ENCODE peak calls at places on chromosomes 5 and 9, in nine cellular contexts. E, J, W, P, X, C, Q, N and L are unnamed samples.

GRCh38 chr5:135246923-135247795 is 151.9 kb downstream of the MACROH2A1 start:
- DNase-seq in W (peak), E (no peak), P (peak), N (no peak), C (peak), Q (no peak), X (no peak), J (peak), L (peak)

GRCh38 chr5:9596833-9597232 is 33.3 kb downstream of the TAS2R1 start:
- DNase-seq in X (no peak), E (no peak), W (no peak), Q (no peak), P (no peak), N (no peak), C (no peak), J (no peak), L (no peak)

GRCh38 chr5:600551-601541 is 11.3 kb upstream of the CEP72 start:
- DNase-seq in Q (no peak), E (no peak), P (peak), X (no peak), W (no peak), C (no peak), J (no peak), N (no peak), L (no peak)

GRCh38 chr9:105678163-105678562 is 15.9 kb downstream of the TAL2 start:
- DNase-seq in X (no peak), P (no peak), Q (no peak), C (no peak), J (no peak), E (no peak), W (no peak), N (no peak), L (peak)

GRCh38 chr9:117723986-117724654 is 19.9 kb downstream of the TLR4 start:
- DNase-seq in Q (no peak), W (peak), J (no peak), C (no peak), X (no peak), E (no peak), N (no peak), P (no peak), L (no peak)

GRCh38 chr9:16223074-16223871 is 647.2 kb downstream of the BNC2 start:
- DNase-seq in J (no peak), E (no peak), C (no peak), Q (no peak), X (no peak), N (no peak), W (no peak), P (no peak), L (no peak)

GRCh38 chr5:89556215-89557009 is 673.4 kb upstream of the MEF2C start:
- DNase-seq in E (no peak), W (peak), Q (no peak), J (no peak), N (no peak), C (no peak), X (no peak), P (no peak), L (no peak)

GRCh38 chr5:179288101-179288808 is 57.0 kb downstream of the ADAMTS2 start:
- DNase-seq in C (peak), P (no peak), W (no peak), N (peak), X (no peak), Q (no peak), E (no peak), J (no peak), L (no peak)

GRCh38 chr5:113215401-113216060 is 219.3 kb downstream of the TSSK1B start:
- DNase-seq in J (no peak), W (no peak), E (peak), P (no peak), N (no peak), Q (no peak), C (no peak), X (no peak), L (peak)

GRCh38 chr9:76654575-76654974 is 109.7 kb upstream of the PCA3 start:
- DNase-seq in X (no peak), Q (no peak), W (no peak), C (no peak), P (no peak), J (no peak), N (no peak), E (no peak), L (no peak)

GRCh38 chr5:21574429-21574828 is 1278.7 kb downstream of the CDH12 start:
- DNase-seq in N (no peak), C (no peak), W (no peak), X (no peak), E (no peak), P (no peak), J (no peak), Q (no peak), L (no peak)

GRCh38 chr9:136799079-136799853 is 3.1 kb downstream of the CCDC183 start:
- DNase-seq in W (no peak), X (no peak), C (no peak), Q (no peak), P (peak), N (peak), J (no peak), E (peak), L (peak)

GRCh38 chr5:73454379-73455036 is 5.9 kb upstream of the FOXD1 start:
- DNase-seq in J (no peak), N (no peak), Q (no peak), X (no peak), E (peak), C (no peak), W (peak), P (peak), L (no peak)

GRCh38 chr9:32430720-32431119 is 46.3 kb downstream of the ACO1 start:
- DNase-seq in J (no peak), W (no peak), P (no peak), X (no peak), C (no peak), Q (no peak), N (no peak), E (no peak), L (no peak)

GRCh38 chr9:135827866-135828580 is 79.3 kb downstream of the CAMSAP1 start:
- DNase-seq in J (no peak), X (no peak), C (no peak), P (no peak), Q (no peak), W (no peak), E (no peak), N (no peak), L (no peak)

GRCh38 chr5:130213607-130214006 is 309.3 kb downstream of the CHSY3 start:
- DNase-seq in W (no peak), N (no peak), C (no peak), Q (no peak), J (no peak), X (no peak), E (no peak), P (no peak), L (no peak)

GRCh38 chr9:116482740-116483139 is 204.4 kb upstream of the TRIM32 start:
- DNase-seq in W (no peak), J (no peak), E (no peak), N (peak), C (no peak), Q (no peak), P (no peak), X (no peak), L (no peak)

GRCh38 chr5:165258188-165258855 is 1752.9 kb downstream of the MAT2B start:
- DNase-seq in Q (no peak), C (no peak), P (no peak), J (no peak), X (no peak), W (no peak), N (no peak), E (no peak), L (no peak)

GRCh38 chr5:37640088-37640487 is 199.8 kb downstream of the GDNF start:
- DNase-seq in N (no peak), J (no peak), X (no peak), C (no peak), E (no peak), Q (no peak), P (no peak), W (no peak), L (no peak)

GRCh38 chr9:114072181-114073140 is 5.6 kb downstream of the AMBP start:
- DNase-seq in W (peak), P (peak), Q (no peak), N (peak), C (peak), E (peak), X (no peak), J (peak), L (no peak)

GRCh38 chr9:108296056-108296455 is 559.7 kb downstream of the ACTL7B start:
- DNase-seq in Q (no peak), P (no peak), N (no peak), W (no peak), E (no peak), J (no peak), X (no peak), C (no peak), L (no peak)

GRCh38 chr5:107134931-107135330 is 535.8 kb downstream of the EFNA5 start:
- DNase-seq in W (no peak), X (no peak), N (no peak), P (no peak), E (no peak), J (no peak), Q (no peak), C (no peak), L (no peak)

GRCh38 chr5:36607114-36607561 is 732 bp downstream of the SLC1A3 start:
- DNase-seq in W (peak), E (peak), P (no peak), J (no peak), X (peak), N (peak), Q (no peak), C (no peak), L (no peak)

GRCh38 chr5:16787278-16787677 is 148.8 kb downstream of the MYO10 start:
- DNase-seq in J (no peak), Q (no peak), N (no peak), P (peak), C (no peak), E (peak), X (no peak), W (no peak), L (no peak)

GRCh38 chr5:82178378-82178777 is 99.8 kb downstream of the RPS23 start:
- DNase-seq in N (no peak), X (no peak), Q (no peak), P (no peak), C (no peak), W (no peak), J (no peak), E (no peak), L (no peak)

DNA sequence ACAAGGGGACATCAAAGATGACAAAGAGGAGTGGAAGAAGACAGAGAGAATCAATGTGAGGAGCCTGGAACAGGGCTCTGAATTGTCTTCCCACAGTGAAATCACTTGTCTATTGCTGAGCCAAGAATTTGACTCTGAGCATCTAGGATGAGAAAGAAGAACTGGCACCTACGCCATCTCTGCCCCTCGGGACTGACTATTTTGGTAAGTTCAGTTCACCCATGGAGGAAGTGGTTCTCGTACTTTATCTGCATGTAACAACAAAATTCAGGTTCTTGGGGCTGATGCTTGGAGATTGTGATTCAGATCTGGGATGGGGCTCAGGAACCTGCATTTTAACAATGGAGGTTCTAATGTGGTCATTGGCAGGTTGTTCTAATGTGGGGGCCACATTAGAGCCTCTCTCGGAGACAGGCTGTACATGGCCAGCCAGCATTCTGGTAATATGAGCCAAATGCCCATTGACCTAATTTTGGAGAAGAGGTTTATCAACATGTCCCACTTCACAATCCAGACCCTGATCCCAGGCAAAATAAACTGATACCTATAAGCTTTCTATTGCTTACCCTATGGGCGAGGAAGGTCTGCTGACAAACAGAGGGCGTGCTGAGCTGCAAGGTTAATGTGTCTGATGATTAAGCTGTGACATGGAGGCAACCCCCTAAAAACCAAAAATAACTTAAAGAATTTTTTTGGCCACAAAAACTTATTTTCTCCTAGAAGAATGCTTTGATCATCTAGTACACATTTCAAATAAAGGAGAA is 2.7 kb upstream of the IL12B start:
- DNase-seq in C (no peak), Q (no peak), P (no peak), E (no peak), J (no peak), N (no peak), X (no peak), W (no peak), L (no peak)
- TF ChIP-seq CTCF in C (no peak), Q (no peak), P (no peak), E (no peak), J (no peak), N (no peak), X (no peak), W (no peak), L (no peak)

GRCh38 chr5:160434022-160434531 is 12.4 kb downstream of the PTTG1 start:
- DNase-seq in P (no peak), J (no peak), E (no peak), N (no peak), W (no peak), X (no peak), C (no peak), Q (no peak), L (no peak)
- TF ChIP-seq POLR2A in P (no peak), J (no peak), E (no peak), N (no peak), W (no peak), X (no peak), C (no peak), Q (no peak), L (no peak)

GRCh38 chr5:78367318-78367991 is 7.0 kb downstream of the SCAMP1 start:
- DNase-seq in J (no peak), Q (no peak), E (no peak), P (no peak), W (no peak), X (no peak), N (no peak), C (no peak), L (no peak)
- TF ChIP-seq CTCF in J (no peak), Q (no peak), E (no peak), P (no peak), W (no peak), X (no peak), N (no peak), C (no peak), L (no peak)

GRCh38 chr5:57698785-57699184 is 216.2 kb upstream of the ACTBL2 start:
- DNase-seq in P (no peak), J (no peak), W (no peak), E (no peak), X (no peak), C (no peak), Q (no peak), N (no peak), L (no peak)
- TF ChIP-seq POLR2A in P (no peak), J (no peak), W (no peak), E (no peak), X (no peak), C (no peak), Q (no peak), N (no peak), L (no peak)

GRCh38 chr5:72320022-72320898 is at the start of the genes MRPS27 and PTCD2:
- DNase-seq in N (peak), P (peak), W (peak), E (peak), Q (peak), J (peak), C (peak), X (peak), L (no peak)
- TF ChIP-seq CTCF in N (no peak), P (no peak), W (no peak), E (no peak), Q (no peak), J (no peak), C (no peak), X (no peak), L (no peak)

DNA sequence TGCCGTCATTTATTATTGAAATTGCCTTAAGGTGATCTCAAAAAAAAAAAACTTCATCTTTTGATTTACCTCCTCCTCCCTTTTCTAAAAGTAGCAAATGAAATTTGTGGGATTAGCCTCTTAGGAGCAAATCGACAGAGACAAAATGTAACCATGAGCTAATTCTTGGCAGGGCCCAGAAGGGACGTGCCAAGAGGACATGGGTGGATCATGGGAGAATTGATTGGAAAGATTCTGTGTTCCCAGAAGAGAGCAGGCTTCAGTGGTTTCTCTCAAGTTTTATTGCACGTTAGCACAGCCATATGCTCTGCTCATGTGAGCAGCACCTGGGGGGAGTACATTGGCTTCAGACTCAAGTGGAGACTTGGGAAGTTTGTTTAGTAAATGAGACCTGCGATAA is 394.6 kb downstream of the ELAVL2 start:
- DNase-seq in C (no peak), Q (no peak), E (no peak), W (no peak), P (no peak), J (no peak), N (no peak), X (no peak), L (no peak)
- TF ChIP-seq POLR2A in C (no peak), Q (no peak), E (no peak), W (no peak), P (no peak), J (no peak), N (no peak), X (no peak), L (no peak)

GRCh38 chr5:5104550-5104949 is 35.6 kb upstream of the ADAMTS16 start:
- DNase-seq in E (no peak), P (no peak), C (no peak), N (no peak), J (no peak), Q (no peak), W (no peak), X (no peak), L (no peak)
- TF ChIP-seq CTCF in E (no peak), P (no peak), C (no peak), N (no peak), J (no peak), Q (no peak), W (no peak), X (no peak), L (no peak)

GRCh38 chr5:177396086-177396485 is 4.4 kb downstream of the PFN3 start:
- DNase-seq in W (no peak), P (no peak), C (no peak), X (no peak), Q (no peak), E (no peak), N (no peak), J (no peak), L (no peak)

GRCh38 chr5:177393990-177394389 is 6.5 kb downstream of the PFN3 start:
- DNase-seq in Q (no peak), X (no peak), P (no peak), N (no peak), J (no peak), E (no peak), C (no peak), W (no peak), L (no peak)

GRCh38 chr5:177390363-177391300 is 6.4 kb downstream of the SLC34A1 start:
- DNase-seq in W (peak), Q (no peak), C (peak), J (peak), N (peak), X (peak), P (peak), E (peak), L (no peak)

GRCh38 chr5:177392765-177393164 is 7.7 kb downstream of the PFN3 start:
- DNase-seq in J (no peak), E (no peak), X (no peak), W (no peak), P (no peak), N (no peak), C (no peak), Q (no peak), L (no peak)

DNA sequence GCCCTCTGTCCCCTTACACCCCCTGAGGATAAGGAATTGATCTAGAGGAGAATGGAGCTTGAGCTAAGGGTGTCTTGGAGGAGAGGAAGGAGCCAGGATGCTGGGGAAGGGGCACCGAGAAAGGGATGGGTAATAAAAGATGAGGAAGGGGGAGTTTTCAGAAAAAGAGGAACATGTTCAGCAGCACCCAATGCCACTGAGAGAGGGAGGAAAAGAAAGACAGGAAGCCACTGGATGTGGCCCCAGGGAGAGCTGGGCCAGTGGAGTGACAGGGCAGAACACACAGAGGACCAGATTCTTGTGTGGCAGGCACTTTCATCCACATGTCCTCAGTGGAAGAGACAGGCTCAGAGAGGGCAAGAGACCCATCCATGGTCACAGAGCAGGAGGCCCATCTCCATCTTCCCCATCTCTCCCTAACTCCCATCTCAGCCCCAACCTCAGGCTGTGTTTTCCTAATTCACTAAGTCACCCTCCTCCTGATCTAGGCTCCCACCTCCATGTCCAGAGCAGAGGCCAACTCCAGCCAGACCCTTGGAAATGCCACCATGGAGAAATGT is 7.2 kb downstream of the PFN3 start:
- DNase-seq in E (no peak), X (no peak), J (no peak), N (no peak), W (no peak), Q (no peak), P (no peak), C (no peak), L (no peak)
- TF ChIP-seq POLR2A in E (no peak), X (no peak), J (no peak), N (no peak), W (no peak), Q (no peak), P (no peak), C (no peak), L (no peak)

DNA sequence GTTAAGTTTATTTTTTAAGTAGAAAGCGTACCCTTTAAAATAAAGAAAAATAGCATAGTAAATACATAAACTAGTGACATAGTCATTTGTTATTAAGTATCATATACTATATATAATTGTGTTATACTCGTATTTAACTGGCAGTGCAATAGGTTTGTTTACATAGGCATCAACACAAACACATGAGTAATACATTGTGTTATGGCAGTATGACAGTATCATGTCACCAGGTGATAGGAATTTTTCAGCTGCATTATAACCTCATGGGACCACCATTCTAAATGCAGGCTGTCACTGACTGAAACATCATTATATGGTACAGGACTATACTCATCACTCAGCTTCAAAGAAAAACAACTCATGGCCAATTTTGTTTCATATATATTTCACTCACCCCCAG is 8.4 kb upstream of the RIC1 start:
- DNase-seq in C (no peak), P (no peak), E (no peak), Q (no peak), N (no peak), X (no peak), W (no peak), J (no peak), L (no peak)
- TF ChIP-seq CTCF in C (no peak), P (no peak), E (no peak), Q (no peak), N (no peak), X (no peak), W (no peak), J (no peak), L (no peak)

DNA sequence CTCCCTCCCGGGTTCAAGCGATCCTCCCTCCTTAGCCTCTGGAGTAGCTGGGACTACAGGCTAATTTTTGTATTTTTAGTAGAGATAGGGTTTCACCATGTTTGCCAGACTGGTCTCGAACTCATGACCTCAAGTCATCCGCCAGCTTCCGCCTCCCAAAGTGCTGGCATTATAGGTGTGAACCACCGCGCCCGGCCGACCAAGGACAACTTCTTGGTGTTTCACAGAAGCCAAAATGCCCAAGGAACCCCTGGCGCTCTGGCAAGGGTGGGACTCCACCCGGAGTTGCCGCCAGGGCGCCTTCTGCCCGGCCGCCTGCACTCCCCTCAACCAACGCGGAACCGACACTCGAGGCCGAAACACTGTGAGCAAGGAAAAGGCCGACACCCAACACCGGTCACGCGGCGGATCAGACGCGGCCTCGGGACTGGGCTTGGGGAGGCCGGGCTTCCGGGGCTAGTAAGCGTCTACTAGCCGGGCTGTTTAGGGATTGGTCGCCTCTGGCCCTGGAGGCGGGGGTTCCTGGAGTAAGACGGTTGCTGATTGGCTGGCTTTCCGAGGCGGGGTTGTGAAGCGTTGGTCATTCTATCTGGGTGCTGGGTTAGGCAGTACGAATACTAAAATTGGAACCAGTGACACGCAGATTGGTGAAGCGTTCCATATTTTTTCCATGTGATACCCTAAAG is 7.7 kb upstream of the CFAP157 start:
- DNase-seq in Q (peak), E (peak), C (peak), W (peak), J (peak), X (peak), P (peak), N (peak), L (peak)
- TF ChIP-seq POLR2A in Q (peak), E (no peak), C (no peak), W (peak), J (no peak), X (peak), P (no peak), N (peak), L (no peak)